ENCODE peak calls at places on chromosomes 16 and 17, in nine cellular contexts. X, Z, E, D, N, J, P, U and L are unnamed samples.

GRCh38 chr17:8073627-8074485 is 13.7 kb downstream of the ALOX12B start:
- DNase-seq in X (peak), Z (peak), E (peak), D (peak), N (peak), J (peak), P (peak), U (peak), L (peak)

GRCh38 chr17:30238387-30239088 is 3.0 kb upstream of the SLC6A4 start:
- DNase-seq in X (peak), Z (no peak), E (no peak), D (no peak), N (no peak), J (no peak), P (no peak), U (no peak), L (no peak)

GRCh38 chr17:82317394-82318168 is at the start of gene CD7:
- DNase-seq in X (no peak), Z (no peak), E (no peak), D (no peak), N (no peak), J (no peak), P (no peak), U (no peak), L (no peak)

GRCh38 chr16:68993885-68994284 is 111.6 kb upstream of the HAS3 start:
- DNase-seq in X (no peak), Z (peak), E (peak), D (peak), N (peak), J (peak), P (peak), U (no peak), L (no peak)

GRCh38 chr17:18967806-18968744 is 16.1 kb downstream of the SLC5A10 start:
- DNase-seq in X (no peak), Z (peak), E (peak), D (no peak), N (no peak), J (peak), P (no peak), U (no peak), L (no peak)

GRCh38 chr16:24163935-24164334 is 92.2 kb upstream of the CACNG3 start:
- DNase-seq in X (no peak), Z (no peak), E (no peak), D (no peak), N (no peak), J (no peak), P (no peak), U (no peak), L (no peak)

GRCh38 chr17:36877001-36877400 is 60.3 kb upstream of the LHX1 start:
- DNase-seq in X (no peak), Z (no peak), E (no peak), D (no peak), N (no peak), J (no peak), P (no peak), U (no peak), L (no peak)

GRCh38 chr16:16163571-16163970 is 59.7 kb downstream of the ABCC6 start:
- DNase-seq in X (no peak), Z (no peak), E (no peak), D (no peak), N (no peak), J (no peak), P (no peak), U (no peak), L (no peak)

GRCh38 chr16:78962457-78962929 is 638.0 kb downstream of the MAF start:
- DNase-seq in X (no peak), Z (no peak), E (no peak), D (no peak), N (no peak), J (no peak), P (no peak), U (no peak), L (peak)

GRCh38 chr16:60001523-60001922 is 1267.4 kb upstream of the GOT2 start:
- DNase-seq in X (no peak), Z (no peak), E (no peak), D (no peak), N (no peak), J (no peak), P (no peak), U (no peak), L (no peak)

GRCh38 chr17:3529817-3530741 is 27.5 kb downstream of the TRPV3 start:
- DNase-seq in X (peak), Z (no peak), E (peak), D (no peak), N (peak), J (no peak), P (peak), U (no peak), L (no peak)

GRCh38 chr17:73770115-73770848 is 126.0 kb upstream of the SDK2 start:
- DNase-seq in X (no peak), Z (peak), E (peak), D (peak), N (peak), J (peak), P (peak), U (no peak), L (no peak)

GRCh38 chr16:49652441-49653175 is 203.3 kb downstream of the ZNF423 start:
- DNase-seq in X (no peak), Z (no peak), E (peak), D (no peak), N (peak), J (no peak), P (no peak), U (no peak), L (no peak)

GRCh38 chr16:89093602-89094251 is at the start of gene ACSF3:
- DNase-seq in X (no peak), Z (peak), E (peak), D (peak), N (peak), J (peak), P (peak), U (no peak), L (peak)

GRCh38 chr17:71407972-71408371 is 712.8 kb upstream of the SOX9 start:
- DNase-seq in X (no peak), Z (no peak), E (no peak), D (no peak), N (no peak), J (no peak), P (no peak), U (no peak), L (no peak)

GRCh38 chr17:58307468-58308172 is 21.0 kb downstream of the TSPOAP1 start:
- DNase-seq in X (peak), Z (no peak), E (no peak), D (no peak), N (no peak), J (no peak), P (no peak), U (peak), L (no peak)

GRCh38 chr17:82892869-82893565 is 53.2 kb upstream of the ZNF750 start:
- DNase-seq in X (no peak), Z (no peak), E (no peak), D (peak), N (no peak), J (no peak), P (no peak), U (no peak), L (no peak)

GRCh38 chr16:11632455-11632921 is 35.8 kb upstream of the SNN start:
- DNase-seq in X (no peak), Z (no peak), E (peak), D (peak), N (peak), J (no peak), P (peak), U (no peak), L (no peak)

GRCh38 chr17:34991606-34992005 is 11.3 kb downstream of the LIG3 start:
- DNase-seq in X (no peak), Z (no peak), E (no peak), D (no peak), N (no peak), J (no peak), P (no peak), U (no peak), L (no peak)

GRCh38 chr17:70021726-70022125 is 53.3 kb upstream of the KCNJ16 start:
- DNase-seq in X (no peak), Z (no peak), E (no peak), D (peak), N (no peak), J (no peak), P (no peak), U (no peak), L (no peak)

GRCh38 chr16:88649195-88649923 is 1.5 kb downstream of the CYBA start:
- DNase-seq in X (no peak), Z (no peak), E (no peak), D (no peak), N (no peak), J (no peak), P (no peak), U (no peak), L (peak)

GRCh38 chr16:82999711-83000110 is 372.9 kb downstream of the CDH13 start:
- DNase-seq in X (no peak), Z (no peak), E (no peak), D (no peak), N (no peak), J (no peak), P (no peak), U (no peak), L (no peak)

GRCh38 chr16:58348986-58349385 is 43.3 kb upstream of the GINS3 start:
- DNase-seq in X (no peak), Z (no peak), E (no peak), D (no peak), N (no peak), J (no peak), P (no peak), U (no peak), L (peak)

GRCh38 chr17:64200080-64201042 is 62.7 kb downstream of the TEX2 start:
- DNase-seq in X (no peak), Z (no peak), E (no peak), D (peak), N (peak), J (peak), P (no peak), U (no peak), L (no peak)

GRCh38 chr16:58137581-58137980 is 8.4 kb upstream of the CFAP20 start:
- DNase-seq in X (no peak), Z (no peak), E (no peak), D (no peak), N (no peak), J (no peak), P (no peak), U (no peak), L (no peak)

DNA sequence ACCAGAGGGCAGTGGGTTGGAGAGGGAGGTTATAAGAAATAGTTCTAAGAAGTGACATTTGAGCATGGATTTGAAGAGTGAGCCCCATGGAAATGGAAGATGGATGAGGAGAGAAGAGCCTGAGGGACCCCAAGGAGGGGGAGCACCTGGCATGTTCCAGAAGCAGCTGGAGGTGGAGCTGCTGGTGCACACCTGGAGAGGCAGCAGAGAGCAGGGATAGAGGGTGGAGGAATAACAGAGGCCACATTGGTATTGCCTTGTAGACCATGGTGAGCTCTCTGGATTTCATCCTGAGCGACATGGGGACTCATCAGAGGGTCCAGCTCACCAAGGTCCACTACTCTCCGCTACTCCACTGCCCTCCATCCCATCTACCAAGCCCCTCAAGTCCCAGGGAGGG is 22.3 kb upstream of the KDM8 start:
- DNase-seq in X (peak), Z (no peak), E (no peak), D (no peak), N (no peak), J (no peak), P (peak), U (no peak), L (peak)
- TF ChIP-seq CTCF in X (peak), Z (no peak), E (no peak), D (no peak), N (no peak), J (no peak), P (no peak), U (peak), L (peak)

GRCh38 chr17:28763137-28763799 is 19.5 kb downstream of the TRAF4 start:
- DNase-seq in X (no peak), Z (no peak), E (no peak), D (no peak), N (no peak), J (no peak), P (no peak), U (no peak), L (no peak)
- TF ChIP-seq CTCF in X (no peak), Z (no peak), E (no peak), D (no peak), N (no peak), J (no peak), P (no peak), U (no peak), L (no peak)

DNA sequence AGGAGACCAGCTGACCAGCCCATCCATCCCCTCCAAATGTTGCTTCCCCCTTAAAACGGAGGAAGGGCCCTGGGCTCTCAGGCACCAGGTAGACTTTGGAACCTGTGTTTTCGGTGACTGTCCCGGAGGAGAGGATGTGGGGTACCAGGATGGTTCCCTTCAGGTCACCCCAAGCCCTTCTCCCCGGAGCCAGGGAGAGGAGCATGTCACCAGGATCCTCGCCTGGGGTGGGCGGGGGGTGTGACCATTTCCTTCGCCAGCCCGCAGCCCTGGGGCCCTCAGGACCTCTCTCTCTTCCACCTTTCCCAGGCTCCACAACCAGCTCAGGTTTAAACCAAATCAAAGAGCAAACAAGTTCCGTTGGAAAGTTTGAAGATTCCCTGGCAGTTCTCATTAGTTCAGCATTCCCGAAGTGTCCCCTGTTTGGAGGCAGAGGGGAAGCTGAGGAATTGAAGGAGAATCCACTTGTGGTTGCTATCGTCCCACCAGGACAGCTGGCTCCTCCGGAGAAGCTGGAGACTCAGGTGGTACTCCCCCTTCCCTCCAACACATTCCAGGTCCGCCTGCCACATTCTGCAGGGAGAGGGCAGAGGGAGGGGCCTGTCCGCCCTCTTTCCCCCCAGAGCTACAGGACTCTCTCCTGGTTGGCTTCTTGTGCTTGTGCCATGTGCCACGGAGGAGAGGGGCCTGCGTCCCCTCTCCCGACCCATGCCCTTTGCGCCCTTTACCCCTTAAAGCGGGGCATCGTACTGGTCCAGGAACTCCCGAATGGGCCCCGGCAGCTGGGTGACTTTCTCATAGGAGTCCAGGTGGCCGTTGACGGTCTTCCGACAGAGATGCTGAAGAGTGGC is 2.0 kb downstream of the SOCS3 start:
- DNase-seq in X (peak), Z (no peak), E (no peak), D (no peak), N (peak), J (no peak), P (no peak), U (no peak), L (no peak)
- TF ChIP-seq CTCF in X (no peak), Z (no peak), E (no peak), D (no peak), N (no peak), J (no peak), P (no peak), U (no peak), L (no peak)

DNA sequence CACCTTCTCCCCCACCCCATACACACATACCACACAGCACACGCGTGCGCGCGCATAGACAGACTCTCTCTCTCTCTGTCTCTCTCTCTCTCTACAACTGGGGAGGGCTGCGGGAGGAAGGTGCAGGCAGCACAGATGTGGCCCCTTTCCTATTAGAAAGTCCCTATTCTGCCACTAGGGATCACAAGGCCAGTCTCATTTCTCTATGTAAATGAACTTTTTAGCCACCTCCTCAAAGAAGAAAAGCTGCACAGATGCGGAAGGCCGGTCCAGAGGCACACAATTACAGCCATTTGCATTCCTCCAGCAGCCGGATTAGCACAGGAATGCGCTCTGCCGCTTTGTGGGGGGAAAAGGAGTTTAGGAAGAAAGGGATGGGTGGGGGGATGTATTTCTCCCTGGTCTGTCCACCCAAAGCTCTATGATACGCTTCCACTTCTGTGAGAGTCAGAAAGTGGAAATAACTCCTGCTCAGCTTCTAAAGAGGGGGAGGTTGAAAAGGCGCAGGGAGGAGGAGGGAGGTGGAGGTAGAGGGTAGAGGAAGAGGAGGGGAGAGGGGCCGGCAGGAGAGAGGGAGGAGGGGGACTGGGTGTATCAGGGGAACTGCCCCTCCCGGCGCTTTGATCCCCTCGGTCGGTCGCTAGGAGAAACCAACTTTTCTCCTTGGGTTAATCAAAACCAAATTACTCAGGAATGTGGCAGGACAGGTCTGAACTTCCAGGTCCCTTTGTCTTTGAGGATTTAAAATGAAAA is 11.7 kb downstream of the ZFHX3 start:
- DNase-seq in X (peak), Z (no peak), E (no peak), D (no peak), N (no peak), J (no peak), P (peak), U (no peak), L (no peak)
- TF ChIP-seq CTCF in X (no peak), Z (no peak), E (peak), D (no peak), N (no peak), J (no peak), P (no peak), U (no peak), L (no peak)

GRCh38 chr16:67714522-67714921 is 4.6 kb downstream of the GFOD2 start:
- DNase-seq in X (no peak), Z (no peak), E (no peak), D (no peak), N (no peak), J (no peak), P (no peak), U (no peak), L (no peak)

GRCh38 chr16:67713647-67714273 is 5.4 kb downstream of the GFOD2 start:
- DNase-seq in X (no peak), Z (no peak), E (no peak), D (no peak), N (no peak), J (no peak), P (no peak), U (no peak), L (no peak)

GRCh38 chr16:67719048-67719777 is at the start of gene GFOD2:
- DNase-seq in X (peak), Z (peak), E (peak), D (peak), N (peak), J (peak), P (peak), U (peak), L (peak)

GRCh38 chr16:67718668-67719047 is 458 bp downstream of the GFOD2 start:
- DNase-seq in X (no peak), Z (no peak), E (no peak), D (no peak), N (no peak), J (peak), P (no peak), U (no peak), L (peak)

DNA sequence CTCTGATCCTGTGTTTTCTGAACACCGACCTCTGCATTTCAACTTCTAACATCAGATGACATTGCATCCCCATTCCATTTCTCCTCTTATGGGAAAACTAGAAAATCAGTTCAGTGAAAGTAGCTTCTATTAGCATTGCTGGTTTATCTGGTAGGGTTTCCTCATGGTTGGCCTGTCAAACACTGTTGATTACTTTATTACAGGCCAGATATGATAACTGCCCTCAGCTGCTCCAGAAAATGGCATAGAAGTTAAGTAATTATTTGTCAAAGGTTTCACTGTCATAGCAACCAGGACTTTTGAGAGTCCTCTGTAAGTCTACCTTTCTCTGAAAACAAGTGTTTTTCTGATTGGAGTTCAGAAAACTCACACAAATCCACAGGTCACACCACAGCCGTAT is 3.0 kb downstream of the GFOD2 start:
- DNase-seq in X (no peak), Z (no peak), E (peak), D (no peak), N (no peak), J (no peak), P (no peak), U (no peak), L (no peak)
- TF ChIP-seq CTCF in X (no peak), Z (no peak), E (no peak), D (no peak), N (no peak), J (no peak), P (no peak), U (no peak), L (no peak)

GRCh38 chr17:62981933-62982332 is 15.9 kb downstream of the TANC2 start:
- DNase-seq in X (no peak), Z (no peak), E (no peak), D (peak), N (peak), J (no peak), P (no peak), U (no peak), L (no peak)

GRCh38 chr17:62986549-62986948 is 20.5 kb downstream of the TANC2 start:
- DNase-seq in X (no peak), Z (no peak), E (no peak), D (no peak), N (no peak), J (no peak), P (no peak), U (no peak), L (no peak)

GRCh38 chr17:62984801-62985200 is 18.8 kb downstream of the TANC2 start:
- DNase-seq in X (no peak), Z (no peak), E (no peak), D (no peak), N (no peak), J (no peak), P (no peak), U (no peak), L (no peak)

DNA sequence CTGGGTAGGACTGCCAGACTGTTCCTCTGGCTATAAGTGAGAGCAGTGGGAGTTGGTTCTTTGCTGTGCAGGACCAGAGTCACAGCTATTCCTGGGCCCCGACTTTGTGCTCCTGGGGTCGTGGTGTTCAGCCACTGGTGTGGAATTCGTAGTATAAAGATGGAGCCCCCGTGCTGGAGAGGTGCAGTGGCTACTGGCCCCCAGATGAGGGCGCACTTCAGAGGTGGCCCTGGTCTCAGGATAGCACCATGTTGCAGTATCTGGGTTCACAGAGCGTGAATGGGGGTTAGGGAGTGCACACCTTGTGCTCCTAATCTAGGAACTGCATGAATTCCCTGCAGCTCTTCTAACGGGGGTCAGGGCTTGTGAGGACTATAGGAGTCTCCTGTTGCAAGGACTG is 21.1 kb downstream of the TANC2 start:
- DNase-seq in X (peak), Z (no peak), E (no peak), D (no peak), N (no peak), J (no peak), P (no peak), U (no peak), L (no peak)
- TF ChIP-seq CTCF in X (peak), Z (no peak), E (no peak), D (peak), N (peak), J (peak), P (no peak), U (peak), L (peak)